ENCODE peak calls at places on chromosome 9, in nine cellular contexts. One of them, this sample, is unnamed.

GRCh38 chr9:15306757-15307522 is at the start of gene TTC39B:
- DNase-seq in Karpas-422: peak; percentile 85
- DNase-seq in neural progenitor cell: peak; percentile 98
- DNase-seq in adipocyte: peak; percentile 98
- DNase-seq in colonic mucosa: peak; percentile 97
- DNase-seq in HCT116: peak; percentile 77
- DNase-seq in endothelial cell of umbilical vein: peak; percentile 91
- DNase-seq in H9: peak; percentile 97
- DNase-seq in mesendoderm: peak; percentile 98
- DNase-seq in this sample: peak; percentile 88

GRCh38 chr9:13915591-13916301 is 398.2 kb downstream of the NFIB start:
- DNase-seq in HCT116: no peak
- DNase-seq in Karpas-422: no peak
- DNase-seq in colonic mucosa: no peak
- DNase-seq in neural progenitor cell: no peak
- DNase-seq in adipocyte: peak; percentile 30
- DNase-seq in mesendoderm: no peak
- DNase-seq in H9: no peak
- DNase-seq in endothelial cell of umbilical vein: no peak
- DNase-seq in this sample: peak; percentile 15

GRCh38 chr9:124752967-124753366 is 18.1 kb downstream of the NR6A1 start:
- DNase-seq in HCT116: no peak
- DNase-seq in endothelial cell of umbilical vein: no peak
- DNase-seq in mesendoderm: peak; percentile 66
- DNase-seq in adipocyte: peak; percentile 59
- DNase-seq in neural progenitor cell: no peak
- DNase-seq in Karpas-422: no peak
- DNase-seq in H9: no peak
- DNase-seq in colonic mucosa: no peak
- DNase-seq in this sample: peak; percentile 23

GRCh38 chr9:114313186-114313585 is 9.7 kb upstream of the ORM1 start:
- DNase-seq in adipocyte: no peak
- DNase-seq in neural progenitor cell: no peak
- DNase-seq in H9: no peak
- DNase-seq in Karpas-422: no peak
- DNase-seq in HCT116: no peak
- DNase-seq in endothelial cell of umbilical vein: no peak
- DNase-seq in colonic mucosa: peak; percentile 3
- DNase-seq in mesendoderm: no peak
- DNase-seq in this sample: no peak

GRCh38 chr9:8679405-8679951 is 879.9 kb upstream of the DMAC1 start:
- DNase-seq in Karpas-422: no peak
- DNase-seq in endothelial cell of umbilical vein: no peak
- DNase-seq in HCT116: no peak
- DNase-seq in colonic mucosa: no peak
- DNase-seq in adipocyte: no peak
- DNase-seq in neural progenitor cell: peak; percentile 14
- DNase-seq in mesendoderm: no peak
- DNase-seq in H9: no peak
- DNase-seq in this sample: no peak

GRCh38 chr9:87479801-87480201 is 17.9 kb upstream of the DAPK1 start:
- DNase-seq in Karpas-422: peak; percentile 41
- DNase-seq in mesendoderm: no peak
- DNase-seq in colonic mucosa: no peak
- DNase-seq in endothelial cell of umbilical vein: no peak
- DNase-seq in neural progenitor cell: no peak
- DNase-seq in H9: no peak
- DNase-seq in adipocyte: no peak
- DNase-seq in HCT116: no peak
- DNase-seq in this sample: no peak

GRCh38 chr9:14433293-14433818 is 119.4 kb upstream of the NFIB start:
- DNase-seq in endothelial cell of umbilical vein: peak; percentile 96
- DNase-seq in Karpas-422: no peak
- DNase-seq in adipocyte: peak; percentile 40
- DNase-seq in HCT116: no peak
- DNase-seq in mesendoderm: no peak
- DNase-seq in neural progenitor cell: no peak
- DNase-seq in colonic mucosa: no peak
- DNase-seq in H9: no peak
- DNase-seq in this sample: no peak

GRCh38 chr9:31745886-31746285 is 638.6 kb upstream of the ACO1 start:
- DNase-seq in endothelial cell of umbilical vein: peak; percentile 44
- DNase-seq in HCT116: no peak
- DNase-seq in Karpas-422: no peak
- DNase-seq in adipocyte: no peak
- DNase-seq in mesendoderm: no peak
- DNase-seq in colonic mucosa: no peak
- DNase-seq in neural progenitor cell: no peak
- DNase-seq in H9: no peak
- DNase-seq in this sample: no peak

GRCh38 chr9:21995652-21996275 is 1.2 kb downstream of the CDKN2B-AS1 start:
- DNase-seq in colonic mucosa: peak; percentile 55
- DNase-seq in HCT116: no peak
- DNase-seq in endothelial cell of umbilical vein: peak; percentile 64
- DNase-seq in Karpas-422: peak; percentile 83
- DNase-seq in H9: no peak
- DNase-seq in adipocyte: peak; percentile 88
- DNase-seq in neural progenitor cell: peak; percentile 76
- DNase-seq in mesendoderm: peak; percentile 64
- DNase-seq in this sample: peak; percentile 24

GRCh38 chr9:89386797-89387196 is 68.5 kb downstream of the SECISBP2 start:
- DNase-seq in colonic mucosa: no peak
- DNase-seq in adipocyte: no peak
- DNase-seq in HCT116: no peak
- DNase-seq in mesendoderm: no peak
- DNase-seq in Karpas-422: no peak
- DNase-seq in H9: no peak
- DNase-seq in neural progenitor cell: no peak
- DNase-seq in endothelial cell of umbilical vein: no peak
- DNase-seq in this sample: no peak

GRCh38 chr9:114321759-114322158 is 1.1 kb upstream of the ORM1 start:
- DNase-seq in adipocyte: peak; percentile 64
- DNase-seq in mesendoderm: no peak
- DNase-seq in HCT116: no peak
- DNase-seq in H9: no peak
- DNase-seq in colonic mucosa: no peak
- DNase-seq in Karpas-422: no peak
- DNase-seq in neural progenitor cell: no peak
- DNase-seq in endothelial cell of umbilical vein: no peak
- DNase-seq in this sample: no peak

GRCh38 chr9:36572515-36573418 is at the start of gene MELK:
- DNase-seq in colonic mucosa: peak; percentile 90
- DNase-seq in adipocyte: peak; percentile 92
- DNase-seq in HCT116: peak; percentile 48
- DNase-seq in Karpas-422: peak; percentile 95
- DNase-seq in mesendoderm: peak; percentile 92
- DNase-seq in endothelial cell of umbilical vein: peak; percentile 82
- DNase-seq in H9: peak; percentile 86
- DNase-seq in neural progenitor cell: peak; percentile 95
- DNase-seq in this sample: peak; percentile 77

GRCh38 chr9:1047605-1048235 is 2.4 kb upstream of the DMRT2 start:
- DNase-seq in endothelial cell of umbilical vein: no peak
- DNase-seq in HCT116: no peak
- DNase-seq in H9: no peak
- DNase-seq in colonic mucosa: peak; percentile 84
- DNase-seq in adipocyte: peak; percentile 3
- DNase-seq in Karpas-422: no peak
- DNase-seq in neural progenitor cell: no peak
- DNase-seq in mesendoderm: no peak
- DNase-seq in this sample: peak; percentile 18

DNA sequence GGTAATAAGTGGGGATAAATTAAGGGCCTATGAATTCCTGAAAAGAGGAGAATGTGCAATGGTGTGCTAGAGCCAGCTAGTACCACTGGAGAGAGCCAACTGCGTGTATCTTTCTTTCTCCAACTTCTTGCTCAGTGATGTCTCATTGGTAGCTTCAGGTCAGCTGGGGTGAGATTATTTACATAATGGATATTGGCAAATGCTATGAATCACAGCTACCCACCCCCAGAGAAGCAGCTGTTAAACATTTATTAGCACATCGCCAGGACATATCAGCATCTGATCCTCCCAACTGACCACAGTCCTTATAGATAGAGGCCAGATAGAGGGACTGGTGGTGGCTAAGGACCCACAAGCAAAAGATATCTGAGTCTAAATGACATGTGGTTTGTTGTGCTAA is 421.3 kb downstream of the ACTL7B start:
- DNase-seq in HCT116: no peak
- DNase-seq in Karpas-422: no peak
- DNase-seq in endothelial cell of umbilical vein: no peak
- DNase-seq in colonic mucosa: no peak
- DNase-seq in H9: no peak
- DNase-seq in neural progenitor cell: no peak
- DNase-seq in mesendoderm: peak; percentile 15
- DNase-seq in adipocyte: no peak
- DNase-seq in this sample: no peak
- H3K9ac ChIP-seq in HCT116: no peak overlapping the region
- H3K9ac ChIP-seq in Karpas-422: no peak overlapping the region
- H3K9ac ChIP-seq in endothelial cell of umbilical vein: no peak overlapping the region
- H3K9ac ChIP-seq in colonic mucosa: no peak overlapping the region
- H3K9ac ChIP-seq in H9: no peak overlapping the region
- H3K9ac ChIP-seq in neural progenitor cell: no peak overlapping the region
- H3K9ac ChIP-seq in mesendoderm: no peak overlapping the region
- H3K9ac ChIP-seq in adipocyte: no peak overlapping the region
- H3K9ac ChIP-seq in this sample: no peak overlapping the region

GRCh38 chr9:75105841-75106240 is 17.5 kb downstream of the OSTF1 start:
- DNase-seq in Karpas-422: no peak
- DNase-seq in neural progenitor cell: no peak
- DNase-seq in HCT116: no peak
- DNase-seq in H9: no peak
- DNase-seq in endothelial cell of umbilical vein: no peak
- DNase-seq in colonic mucosa: no peak
- DNase-seq in adipocyte: no peak
- DNase-seq in mesendoderm: no peak
- DNase-seq in this sample: no peak

GRCh38 chr9:75108571-75108970 is 20.3 kb downstream of the OSTF1 start:
- DNase-seq in neural progenitor cell: no peak
- DNase-seq in adipocyte: peak; percentile 31
- DNase-seq in H9: no peak
- DNase-seq in Karpas-422: no peak
- DNase-seq in HCT116: no peak
- DNase-seq in endothelial cell of umbilical vein: peak; percentile 80
- DNase-seq in colonic mucosa: no peak
- DNase-seq in mesendoderm: no peak
- DNase-seq in this sample: peak; percentile 44

GRCh38 chr9:75109210-75109839 is 21.0 kb downstream of the OSTF1 start:
- DNase-seq in HCT116: no peak
- DNase-seq in colonic mucosa: no peak
- DNase-seq in mesendoderm: no peak
- DNase-seq in Karpas-422: no peak
- DNase-seq in adipocyte: no peak
- DNase-seq in H9: no peak
- DNase-seq in neural progenitor cell: no peak
- DNase-seq in endothelial cell of umbilical vein: peak; percentile 41
- DNase-seq in this sample: no peak

GRCh38 chr9:75106856-75107255 is 18.5 kb downstream of the OSTF1 start:
- DNase-seq in H9: no peak
- DNase-seq in colonic mucosa: no peak
- DNase-seq in adipocyte: no peak
- DNase-seq in Karpas-422: no peak
- DNase-seq in endothelial cell of umbilical vein: no peak
- DNase-seq in neural progenitor cell: no peak
- DNase-seq in HCT116: no peak
- DNase-seq in mesendoderm: no peak
- DNase-seq in this sample: no peak

GRCh38 chr9:75111019-75111622 is 22.8 kb downstream of the OSTF1 start:
- DNase-seq in neural progenitor cell: no peak
- DNase-seq in HCT116: peak; percentile 10
- DNase-seq in mesendoderm: no peak
- DNase-seq in endothelial cell of umbilical vein: no peak
- DNase-seq in colonic mucosa: peak; percentile 66
- DNase-seq in adipocyte: no peak
- DNase-seq in H9: no peak
- DNase-seq in Karpas-422: no peak
- DNase-seq in this sample: peak; percentile 80
- H3K4me1 ChIP-seq in neural progenitor cell: no peaks in the 10 kb centered on the region
- H3K4me1 ChIP-seq in HCT116: peaks cover 3% of the 10 kb centered on the region
- H3K4me1 ChIP-seq in mesendoderm: no peaks in the 10 kb centered on the region
- H3K4me1 ChIP-seq in endothelial cell of umbilical vein: peaks cover 34% of the 10 kb centered on the region
- H3K4me1 ChIP-seq in colonic mucosa: peaks cover 6% of the 10 kb centered on the region
- H3K4me1 ChIP-seq in adipocyte: peaks cover 36% of the 10 kb centered on the region
- H3K4me1 ChIP-seq in H9: no peaks in the 10 kb centered on the region
- H3K4me1 ChIP-seq in Karpas-422: no peaks in the 10 kb centered on the region
- H3K4me1 ChIP-seq in this sample: peaks cover 10% of the 10 kb centered on the region

GRCh38 chr9:126722252-126722921 is 82.5 kb upstream of the ZBTB43 start:
- DNase-seq in adipocyte: peak; percentile 82
- DNase-seq in mesendoderm: peak; percentile 79
- DNase-seq in neural progenitor cell: peak; percentile 89
- DNase-seq in colonic mucosa: peak; percentile 78
- DNase-seq in endothelial cell of umbilical vein: peak; percentile 30
- DNase-seq in H9: peak; percentile 88
- DNase-seq in HCT116: peak; percentile 36
- DNase-seq in Karpas-422: peak; percentile 91
- DNase-seq in this sample: peak; percentile 70
- H3K9ac ChIP-seq in adipocyte: no peak overlapping the region
- H3K9ac ChIP-seq in mesendoderm: peak overlapping the region; percentile 61
- H3K9ac ChIP-seq in neural progenitor cell: no peak overlapping the region
- H3K9ac ChIP-seq in colonic mucosa: peak overlapping the region; percentile 58
- H3K9ac ChIP-seq in endothelial cell of umbilical vein: no peak overlapping the region
- H3K9ac ChIP-seq in H9: no peak overlapping the region
- H3K9ac ChIP-seq in HCT116: peak overlapping the region; percentile 73
- H3K9ac ChIP-seq in Karpas-422: peak overlapping the region; percentile 73
- H3K9ac ChIP-seq in this sample: peak overlapping the region; percentile 27

DNA sequence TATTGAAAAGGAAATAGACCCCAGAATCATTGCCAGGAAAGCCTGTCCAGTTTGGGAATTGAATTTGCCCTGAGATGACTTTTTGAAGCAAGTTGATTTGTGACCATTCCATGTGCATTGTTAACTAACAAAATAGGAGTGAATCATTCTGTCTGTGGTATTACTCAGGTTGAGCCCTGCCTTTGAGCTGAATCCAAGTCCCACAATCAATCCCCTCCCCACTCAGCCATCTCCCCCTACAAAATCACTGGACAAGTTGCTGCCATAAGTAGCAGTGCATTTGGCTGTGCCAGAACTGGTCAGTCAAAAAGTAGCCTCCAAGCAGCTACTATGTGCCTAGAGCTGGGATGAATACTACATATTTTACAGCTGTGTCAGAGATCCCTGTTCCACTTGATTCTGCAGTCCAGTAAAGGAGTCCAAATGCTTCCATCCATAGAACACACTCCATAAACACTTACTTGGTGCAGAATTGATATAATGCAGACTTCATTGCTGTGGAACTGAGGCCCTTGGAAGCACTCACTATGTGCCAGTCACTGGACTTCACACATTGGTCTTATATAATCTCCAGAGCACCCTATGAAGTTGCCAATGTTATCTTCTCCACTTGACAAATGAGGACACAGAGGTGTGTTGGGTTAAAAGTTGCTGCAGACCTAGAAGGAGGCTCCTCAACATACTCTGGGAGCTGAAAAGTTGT is 96.1 kb downstream of the ZNF462 start:
- DNase-seq in HCT116: no peak
- DNase-seq in adipocyte: no peak
- DNase-seq in neural progenitor cell: no peak
- DNase-seq in H9: no peak
- DNase-seq in endothelial cell of umbilical vein: no peak
- DNase-seq in Karpas-422: no peak
- DNase-seq in mesendoderm: no peak
- DNase-seq in colonic mucosa: no peak
- DNase-seq in this sample: peak; percentile 65
- H3K4me1 ChIP-seq in HCT116: no peaks in the 10 kb centered on the region
- H3K4me1 ChIP-seq in adipocyte: peaks cover 25% of the 10 kb centered on the region
- H3K4me1 ChIP-seq in neural progenitor cell: no peaks in the 10 kb centered on the region
- H3K4me1 ChIP-seq in H9: peaks cover 2% of the 10 kb centered on the region
- H3K4me1 ChIP-seq in endothelial cell of umbilical vein: peaks cover 21% of the 10 kb centered on the region
- H3K4me1 ChIP-seq in Karpas-422: no peaks in the 10 kb centered on the region
- H3K4me1 ChIP-seq in mesendoderm: no peaks in the 10 kb centered on the region
- H3K4me1 ChIP-seq in colonic mucosa: no peaks in the 10 kb centered on the region
- H3K4me1 ChIP-seq in this sample: peaks cover 78% of the 10 kb centered on the region

GRCh38 chr9:20396509-20396908 is 225.8 kb downstream of the MLLT3 start:
- DNase-seq in endothelial cell of umbilical vein: no peak
- DNase-seq in H9: no peak
- DNase-seq in HCT116: no peak
- DNase-seq in neural progenitor cell: no peak
- DNase-seq in adipocyte: no peak
- DNase-seq in Karpas-422: no peak
- DNase-seq in mesendoderm: no peak
- DNase-seq in colonic mucosa: no peak
- DNase-seq in this sample: no peak
- H3K9ac ChIP-seq in endothelial cell of umbilical vein: no peak overlapping the region
- H3K9ac ChIP-seq in H9: no peak overlapping the region
- H3K9ac ChIP-seq in HCT116: no peak overlapping the region
- H3K9ac ChIP-seq in neural progenitor cell: no peak overlapping the region
- H3K9ac ChIP-seq in adipocyte: no peak overlapping the region
- H3K9ac ChIP-seq in Karpas-422: no peak overlapping the region
- H3K9ac ChIP-seq in mesendoderm: no peak overlapping the region
- H3K9ac ChIP-seq in colonic mucosa: no peak overlapping the region
- H3K9ac ChIP-seq in this sample: no peak overlapping the region